ENCODE peak calls at places on chromosomes 13 and 19, in six cellular contexts. Y is gastrocnemius medialis; Z is HFFc6; Q is central memory CD4-positive, alpha-beta T cell; G is stimulated activated CD8-positive, alpha-beta memory T cell treated with anti-CD3 and anti-CD28 coated beads, Interleukin-15, amount 100 ng/mL, for 48 hours; D is hippocampal formation. H is an unnamed sample.

GRCh38 chr19:28313633-28314032 is 899.3 kb downstream of the UQCRFS1 start:
- DNase-seq in D (no peak), Z (no peak), Y (no peak), G (no peak), Q (no peak), H (no peak)

GRCh38 chr13:20824762-20825161 is 51.0 kb upstream of the EEF1AKMT1 start:
- DNase-seq in Q (no peak), Z (peak), Y (peak), D (no peak), G (no peak), H (no peak)

GRCh38 chr13:74870865-74871264 is 611.1 kb downstream of the TBC1D4 start:
- DNase-seq in Y (no peak), G (no peak), D (no peak), Z (peak), Q (no peak), H (no peak)

GRCh38 chr19:39401549-39402416 is 4.9 kb upstream of the ZFP36 start:
- DNase-seq in Z (peak), Y (peak), G (peak), Q (peak), D (no peak), H (no peak)

GRCh38 chr19:6041071-6041470 is 63.1 kb upstream of the RANBP3 start:
- DNase-seq in D (no peak), Z (no peak), Q (no peak), G (no peak), Y (no peak), H (no peak)

GRCh38 chr13:46983881-46984280 is 87.0 kb upstream of the HTR2A start:
- DNase-seq in Q (no peak), Z (no peak), Y (no peak), G (no peak), D (no peak), H (no peak)

GRCh38 chr19:38216785-38217746 is 7.0 kb downstream of the DPF1 start:
- DNase-seq in D (no peak), Z (no peak), Y (no peak), G (no peak), Q (no peak), H (no peak)

GRCh38 chr13:85241045-85241444 is 558.2 kb downstream of the SLITRK6 start:
- DNase-seq in G (no peak), Z (peak), D (no peak), Q (no peak), Y (no peak), H (no peak)

GRCh38 chr13:80116107-80116506 is 224.8 kb downstream of the SPRY2 start:
- DNase-seq in Z (peak), D (peak), Q (no peak), Y (no peak), G (no peak), H (no peak)

H was measured in GOT3.